ENCODE peak calls at places on chromosomes 6 and 20, in eight cellular contexts. One of them, this sample, is unnamed.

GRCh38 chr6:23441813-23442212 is 684.2 kb upstream of the NRSN1 start:
- DNase-seq in foreskin fibroblast: no peak
- DNase-seq in epithelial cell of esophagus: no peak
- DNase-seq in AG10803: no peak
- DNase-seq in skeletal muscle cell: no peak
- DNase-seq in upper lobe of right lung: no peak
- DNase-seq in lower leg skin: no peak
- DNase-seq in GM12878: no peak
- DNase-seq in this sample: no peak

GRCh38 chr20:34046330-34046729 is 52.6 kb downstream of the RALY start:
- DNase-seq in lower leg skin: no peak
- DNase-seq in GM12878: no peak
- DNase-seq in AG10803: no peak
- DNase-seq in skeletal muscle cell: no peak
- DNase-seq in foreskin fibroblast: no peak
- DNase-seq in upper lobe of right lung: no peak
- DNase-seq in epithelial cell of esophagus: no peak
- DNase-seq in this sample: no peak

GRCh38 chr20:63572788-63573738 is 976 bp downstream of the HELZ2 start:
- DNase-seq in GM12878: no peak
- DNase-seq in epithelial cell of esophagus: no peak
- DNase-seq in AG10803: no peak
- DNase-seq in upper lobe of right lung: no peak
- DNase-seq in lower leg skin: no peak
- DNase-seq in skeletal muscle cell: no peak
- DNase-seq in foreskin fibroblast: no peak
- DNase-seq in this sample: no peak

GRCh38 chr20:1388706-1389483 is 4.0 kb downstream of the FKBP1A start:
- DNase-seq in skeletal muscle cell: no peak
- DNase-seq in upper lobe of right lung: no peak
- DNase-seq in epithelial cell of esophagus: no peak
- DNase-seq in GM12878: no peak
- DNase-seq in foreskin fibroblast: no peak
- DNase-seq in lower leg skin: no peak
- DNase-seq in AG10803: peak; percentile 47
- DNase-seq in this sample: no peak

GRCh38 chr6:139597781-139598368 is 223.4 kb upstream of the CITED2 start:
- DNase-seq in foreskin fibroblast: peak; percentile 96
- DNase-seq in lower leg skin: peak; percentile 62
- DNase-seq in upper lobe of right lung: peak; percentile 72
- DNase-seq in epithelial cell of esophagus: peak; percentile 78
- DNase-seq in AG10803: peak; percentile 99
- DNase-seq in skeletal muscle cell: peak; percentile 95
- DNase-seq in GM12878: no peak
- DNase-seq in this sample: no peak

GRCh38 chr6:134846031-134846430 is 103.9 kb downstream of the ALDH8A1 start:
- DNase-seq in lower leg skin: no peak
- DNase-seq in foreskin fibroblast: peak; percentile 59
- DNase-seq in skeletal muscle cell: no peak
- DNase-seq in upper lobe of right lung: no peak
- DNase-seq in AG10803: no peak
- DNase-seq in epithelial cell of esophagus: no peak
- DNase-seq in GM12878: no peak
- DNase-seq in this sample: no peak

GRCh38 chr6:152461556-152461955 is 175.6 kb downstream of the SYNE1 start:
- DNase-seq in GM12878: no peak
- DNase-seq in foreskin fibroblast: peak; percentile 30
- DNase-seq in lower leg skin: no peak
- DNase-seq in upper lobe of right lung: no peak
- DNase-seq in skeletal muscle cell: no peak
- DNase-seq in epithelial cell of esophagus: peak; percentile 28
- DNase-seq in AG10803: no peak
- DNase-seq in this sample: no peak

GRCh38 chr6:119096683-119097310 is 18.3 kb upstream of the FAM184A start:
- DNase-seq in skeletal muscle cell: no peak
- DNase-seq in AG10803: peak; percentile 24
- DNase-seq in epithelial cell of esophagus: peak; percentile 85
- DNase-seq in foreskin fibroblast: no peak
- DNase-seq in GM12878: no peak
- DNase-seq in lower leg skin: peak; percentile 82
- DNase-seq in upper lobe of right lung: no peak
- DNase-seq in this sample: no peak

GRCh38 chr6:152695317-152696043 is 2.2 kb upstream of the MYCT1 start:
- DNase-seq in GM12878: no peak
- DNase-seq in AG10803: no peak
- DNase-seq in lower leg skin: no peak
- DNase-seq in skeletal muscle cell: no peak
- DNase-seq in upper lobe of right lung: no peak
- DNase-seq in foreskin fibroblast: no peak
- DNase-seq in epithelial cell of esophagus: no peak
- DNase-seq in this sample: no peak

GRCh38 chr20:38153011-38153329 is 12.1 kb downstream of the TGM2 start:
- DNase-seq in AG10803: no peak
- DNase-seq in GM12878: no peak
- DNase-seq in epithelial cell of esophagus: no peak
- DNase-seq in lower leg skin: no peak
- DNase-seq in upper lobe of right lung: no peak
- DNase-seq in skeletal muscle cell: no peak
- DNase-seq in foreskin fibroblast: no peak
- DNase-seq in this sample: no peak

GRCh38 chr20:50877232-50877631 is 54.0 kb downstream of the ADNP start:
- DNase-seq in lower leg skin: no peak
- DNase-seq in skeletal muscle cell: no peak
- DNase-seq in foreskin fibroblast: no peak
- DNase-seq in upper lobe of right lung: peak; percentile 16
- DNase-seq in GM12878: no peak
- DNase-seq in epithelial cell of esophagus: no peak
- DNase-seq in AG10803: no peak
- DNase-seq in this sample: no peak

GRCh38 chr6:129671442-129672344 is 38.3 kb downstream of the ARHGAP18 start:
- DNase-seq in epithelial cell of esophagus: no peak
- DNase-seq in GM12878: peak; percentile 89
- DNase-seq in AG10803: no peak
- DNase-seq in skeletal muscle cell: no peak
- DNase-seq in lower leg skin: no peak
- DNase-seq in upper lobe of right lung: peak; percentile 82
- DNase-seq in foreskin fibroblast: no peak
- DNase-seq in this sample: peak; percentile 65

GRCh38 chr6:39785281-39785680 is 6.9 kb upstream of the DAAM2 start:
- DNase-seq in upper lobe of right lung: no peak
- DNase-seq in skeletal muscle cell: no peak
- DNase-seq in epithelial cell of esophagus: no peak
- DNase-seq in AG10803: no peak
- DNase-seq in lower leg skin: no peak
- DNase-seq in foreskin fibroblast: no peak
- DNase-seq in GM12878: no peak
- DNase-seq in this sample: no peak

GRCh38 chr20:17611290-17611539 is 41.3 kb downstream of the DSTN start:
- DNase-seq in upper lobe of right lung: no peak
- DNase-seq in skeletal muscle cell: no peak
- DNase-seq in AG10803: no peak
- DNase-seq in epithelial cell of esophagus: peak; percentile 59
- DNase-seq in foreskin fibroblast: no peak
- DNase-seq in GM12878: no peak
- DNase-seq in lower leg skin: no peak
- DNase-seq in this sample: no peak

GRCh38 chr20:23937303-23938117 is 51.1 kb downstream of the GGTLC1 start:
- DNase-seq in lower leg skin: peak; percentile 41
- DNase-seq in skeletal muscle cell: no peak
- DNase-seq in AG10803: peak; percentile 50
- DNase-seq in epithelial cell of esophagus: peak; percentile 64
- DNase-seq in foreskin fibroblast: peak; percentile 30
- DNase-seq in upper lobe of right lung: peak; percentile 71
- DNase-seq in GM12878: peak; percentile 3
- DNase-seq in this sample: no peak

GRCh38 chr6:152250127-152250526 is 387.0 kb downstream of the SYNE1 start:
- DNase-seq in GM12878: no peak
- DNase-seq in foreskin fibroblast: no peak
- DNase-seq in epithelial cell of esophagus: no peak
- DNase-seq in skeletal muscle cell: no peak
- DNase-seq in upper lobe of right lung: no peak
- DNase-seq in lower leg skin: no peak
- DNase-seq in AG10803: no peak
- DNase-seq in this sample: no peak

GRCh38 chr6:169857343-169858292 is 106.2 kb downstream of the ERMARD start:
- DNase-seq in lower leg skin: no peak
- DNase-seq in upper lobe of right lung: peak; percentile 52
- DNase-seq in AG10803: no peak
- DNase-seq in GM12878: no peak
- DNase-seq in foreskin fibroblast: no peak
- DNase-seq in skeletal muscle cell: no peak
- DNase-seq in epithelial cell of esophagus: no peak
- DNase-seq in this sample: no peak

GRCh38 chr6:163455553-163455952 is 41.0 kb downstream of the QKI start:
- DNase-seq in skeletal muscle cell: no peak
- DNase-seq in GM12878: no peak
- DNase-seq in foreskin fibroblast: peak; percentile 46
- DNase-seq in epithelial cell of esophagus: no peak
- DNase-seq in AG10803: peak; percentile 59
- DNase-seq in lower leg skin: no peak
- DNase-seq in upper lobe of right lung: no peak
- DNase-seq in this sample: no peak

GRCh38 chr6:12173670-12174069 is 116.5 kb upstream of the EDN1 start:
- DNase-seq in upper lobe of right lung: no peak
- DNase-seq in AG10803: no peak
- DNase-seq in GM12878: no peak
- DNase-seq in epithelial cell of esophagus: no peak
- DNase-seq in skeletal muscle cell: no peak
- DNase-seq in lower leg skin: no peak
- DNase-seq in foreskin fibroblast: no peak
- DNase-seq in this sample: no peak

GRCh38 chr20:45368221-45368980 is 5.4 kb downstream of the SYS1 start:
- DNase-seq in foreskin fibroblast: no peak
- DNase-seq in epithelial cell of esophagus: no peak
- DNase-seq in lower leg skin: no peak
- DNase-seq in GM12878: peak; percentile 99
- DNase-seq in upper lobe of right lung: no peak
- DNase-seq in skeletal muscle cell: no peak
- DNase-seq in AG10803: no peak
- DNase-seq in this sample: peak; percentile 87

GRCh38 chr20:62770916-62771315 is 25.4 kb upstream of the MRGBP start:
- DNase-seq in epithelial cell of esophagus: no peak
- DNase-seq in AG10803: no peak
- DNase-seq in skeletal muscle cell: no peak
- DNase-seq in foreskin fibroblast: no peak
- DNase-seq in upper lobe of right lung: no peak
- DNase-seq in lower leg skin: no peak
- DNase-seq in GM12878: no peak
- DNase-seq in this sample: no peak

GRCh38 chr6:153790048-153790447 is 249.0 kb upstream of the OPRM1 start:
- DNase-seq in upper lobe of right lung: no peak
- DNase-seq in skeletal muscle cell: peak; percentile 83
- DNase-seq in foreskin fibroblast: peak; percentile 21
- DNase-seq in epithelial cell of esophagus: peak; percentile 85
- DNase-seq in lower leg skin: peak; percentile 20
- DNase-seq in AG10803: peak; percentile 8
- DNase-seq in GM12878: no peak
- DNase-seq in this sample: no peak

GRCh38 chr6:104595315-104595820 is 264.4 kb downstream of the HACE1 start:
- DNase-seq in foreskin fibroblast: no peak
- DNase-seq in epithelial cell of esophagus: no peak
- DNase-seq in upper lobe of right lung: no peak
- DNase-seq in AG10803: no peak
- DNase-seq in lower leg skin: no peak
- DNase-seq in GM12878: no peak
- DNase-seq in skeletal muscle cell: no peak
- DNase-seq in this sample: no peak

GRCh38 chr20:43911066-43911465 is 3.6 kb upstream of the TOX2 start:
- DNase-seq in AG10803: peak; percentile 59
- DNase-seq in skeletal muscle cell: peak; percentile 21
- DNase-seq in epithelial cell of esophagus: peak; percentile 75
- DNase-seq in lower leg skin: no peak
- DNase-seq in GM12878: no peak
- DNase-seq in foreskin fibroblast: peak; percentile 78
- DNase-seq in upper lobe of right lung: no peak
- DNase-seq in this sample: no peak

GRCh38 chr20:22582960-22583772 is 1.2 kb downstream of the FOXA2 start:
- DNase-seq in foreskin fibroblast: no peak
- DNase-seq in upper lobe of right lung: peak; percentile 76
- DNase-seq in skeletal muscle cell: no peak
- DNase-seq in epithelial cell of esophagus: peak; percentile 46
- DNase-seq in GM12878: no peak
- DNase-seq in lower leg skin: no peak
- DNase-seq in AG10803: no peak
- DNase-seq in this sample: no peak
- H3K4me3 ChIP-seq in foreskin fibroblast: no peak overlapping the region
- H3K4me3 ChIP-seq in upper lobe of right lung: peak overlapping the region; percentile 50
- H3K4me3 ChIP-seq in skeletal muscle cell: peak overlapping the region; percentile 18
- H3K4me3 ChIP-seq in epithelial cell of esophagus: peak overlapping the region; percentile 57
- H3K4me3 ChIP-seq in GM12878: no peak overlapping the region
- H3K4me3 ChIP-seq in lower leg skin: no peak overlapping the region
- H3K4me3 ChIP-seq in AG10803: no peak overlapping the region
- H3K4me3 ChIP-seq in this sample: no peak overlapping the region

GRCh38 chr6:136784910-136785746 is 7.1 kb downstream of the MAP3K5 start:
- DNase-seq in upper lobe of right lung: peak; percentile 80
- DNase-seq in AG10803: no peak
- DNase-seq in GM12878: no peak
- DNase-seq in epithelial cell of esophagus: peak; percentile 38
- DNase-seq in foreskin fibroblast: no peak
- DNase-seq in skeletal muscle cell: no peak
- DNase-seq in lower leg skin: peak; percentile 35
- DNase-seq in this sample: peak; percentile 53
- H3K4me3 ChIP-seq in upper lobe of right lung: peak overlapping the region; percentile 39
- H3K4me3 ChIP-seq in AG10803: no peak overlapping the region
- H3K4me3 ChIP-seq in GM12878: peak overlapping the region; percentile 76
- H3K4me3 ChIP-seq in epithelial cell of esophagus: no peak overlapping the region
- H3K4me3 ChIP-seq in foreskin fibroblast: no peak overlapping the region
- H3K4me3 ChIP-seq in skeletal muscle cell: no peak overlapping the region
- H3K4me3 ChIP-seq in lower leg skin: no peak overlapping the region
- H3K4me3 ChIP-seq in this sample: peak overlapping the region; percentile 59

DNA sequence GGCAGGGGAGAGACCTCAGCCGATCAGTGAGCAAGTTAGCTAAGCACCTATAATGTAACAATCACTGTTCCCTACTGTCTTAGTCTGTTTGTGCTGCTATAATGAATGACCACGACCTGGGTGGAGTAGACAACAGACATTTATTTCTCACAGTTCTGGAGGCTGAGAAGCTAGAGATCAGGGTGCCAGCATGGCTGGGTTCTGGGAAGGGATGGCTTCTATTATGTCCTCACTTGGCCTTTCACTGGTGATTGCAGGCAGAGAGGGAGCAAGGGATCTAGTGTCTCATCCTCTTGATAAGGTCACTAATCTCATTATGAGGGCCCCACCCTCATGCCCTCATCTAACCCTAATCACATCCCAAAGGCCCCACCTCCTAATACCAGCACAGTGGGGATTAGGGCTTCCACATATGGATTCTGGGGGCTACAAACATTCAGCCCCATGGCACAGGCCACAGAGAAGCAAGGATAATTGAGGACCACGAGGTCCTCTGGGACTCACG is 162.5 kb downstream of the CD83 start:
- DNase-seq in AG10803: no peak
- DNase-seq in epithelial cell of esophagus: no peak
- DNase-seq in upper lobe of right lung: no peak
- DNase-seq in foreskin fibroblast: no peak
- DNase-seq in lower leg skin: no peak
- DNase-seq in GM12878: no peak
- DNase-seq in skeletal muscle cell: no peak
- DNase-seq in this sample: no peak
- H3K4me3 ChIP-seq in AG10803: no peak overlapping the region
- H3K4me3 ChIP-seq in epithelial cell of esophagus: no peak overlapping the region
- H3K4me3 ChIP-seq in upper lobe of right lung: no peak overlapping the region
- H3K4me3 ChIP-seq in foreskin fibroblast: no peak overlapping the region
- H3K4me3 ChIP-seq in lower leg skin: no peak overlapping the region
- H3K4me3 ChIP-seq in GM12878: no peak overlapping the region
- H3K4me3 ChIP-seq in skeletal muscle cell: no peak overlapping the region
- H3K4me3 ChIP-seq in this sample: no peak overlapping the region

GRCh38 chr6:168192901-168193815 is 114.1 kb upstream of the FRMD1 start:
- DNase-seq in epithelial cell of esophagus: no peak
- DNase-seq in lower leg skin: no peak
- DNase-seq in AG10803: no peak
- DNase-seq in GM12878: no peak
- DNase-seq in skeletal muscle cell: no peak
- DNase-seq in foreskin fibroblast: no peak
- DNase-seq in upper lobe of right lung: peak; percentile 54
- DNase-seq in this sample: no peak
- H3K4me3 ChIP-seq in epithelial cell of esophagus: no peak overlapping the region
- H3K4me3 ChIP-seq in lower leg skin: no peak overlapping the region
- H3K4me3 ChIP-seq in AG10803: no peak overlapping the region
- H3K4me3 ChIP-seq in GM12878: no peak overlapping the region
- H3K4me3 ChIP-seq in skeletal muscle cell: no peak overlapping the region
- H3K4me3 ChIP-seq in foreskin fibroblast: no peak overlapping the region
- H3K4me3 ChIP-seq in upper lobe of right lung: no peak overlapping the region
- H3K4me3 ChIP-seq in this sample: no peak overlapping the region